ENCODE peak calls at places on chromosomes 4 and X, in four cellular contexts. Y, T, D and H are unnamed samples. For H3K4me1, the result is how much of the 10 kb centered on the place peaks cover.

GRCh38 chr4:53463340-53463739 is 85.9 kb downstream of the FIP1L1 start:
- DNase-seq in D (no peak), T (no peak), Y (no peak), H (no peak)

GRCh38 chrX:101385795-101386541 is at the start of gene BTK:
- DNase-seq in Y (no peak), T (no peak), D (no peak), H (no peak)

GRCh38 chrX:93585661-93586060 is 87.7 kb downstream of the NAP1L3 start:
- DNase-seq in Y (no peak), T (no peak), D (no peak), H (no peak)

GRCh38 chrX:109622270-109622669 is 2.7 kb downstream of the KCNE5 start:
- DNase-seq in Y (no peak), T (no peak), D (no peak), H (no peak)

GRCh38 chr4:53477666-53478065 is 100.2 kb downstream of the FIP1L1 start:
- DNase-seq in D (no peak), Y (no peak), T (no peak), H (no peak)

GRCh38 chr4:90951037-90951436 is 823.8 kb downstream of the CCSER1 start:
- DNase-seq in Y (peak), D (no peak), T (peak), H (no peak)

GRCh38 chr4:172514011-172514410 is 654.6 kb upstream of the GALNT7 start:
- DNase-seq in Y (peak), D (no peak), T (no peak), H (no peak)

GRCh38 chr4:81647388-81647787 is 175.7 kb upstream of the RASGEF1B start:
- DNase-seq in T (no peak), Y (no peak), D (no peak), H (peak)

GRCh38 chr4:41478518-41478917 is 59.4 kb upstream of the LIMCH1 start:
- DNase-seq in Y (no peak), T (no peak), D (no peak), H (no peak)
- H3K4me1 ChIP-seq in Y (under half), T (under half), D (under half), H (under half)

DNA sequence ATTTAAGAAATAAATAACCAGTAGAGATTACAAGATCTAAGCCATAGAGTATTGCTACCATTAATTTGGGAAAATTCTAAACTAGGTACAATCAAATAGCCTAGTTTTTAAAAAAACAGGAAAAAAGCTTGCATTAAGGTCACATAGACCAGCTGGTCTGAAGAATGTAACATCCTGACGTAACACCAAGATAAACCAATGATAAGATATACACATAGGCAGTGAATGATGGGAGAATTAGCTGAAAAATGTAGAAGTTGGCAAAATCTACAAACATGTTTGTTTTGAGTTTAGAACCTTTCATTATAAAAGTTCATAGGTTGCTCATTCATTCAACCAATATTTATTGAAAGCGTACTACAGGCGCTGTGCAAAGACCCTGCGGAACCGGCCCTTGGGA is 120.0 kb downstream of the SH3RF1 start:
- DNase-seq in Y (no peak), T (no peak), D (no peak), H (no peak)
- H3K4me1 ChIP-seq in Y (under half), T (under half), D (under half), H (under half)

GRCh38 chr4:2478220-2478619 is 9.3 kb downstream of the RNF4 start:
- DNase-seq in D (no peak), Y (no peak), T (no peak), H (no peak)

GRCh38 chr4:2482192-2482591 is 13.3 kb downstream of the RNF4 start:
- DNase-seq in T (no peak), Y (no peak), D (no peak), H (no peak)

GRCh38 chr4:2483237-2483636 is 14.3 kb downstream of the RNF4 start:
- DNase-seq in Y (no peak), D (no peak), T (no peak), H (no peak)

GRCh38 chr4:2482693-2483092 is 13.8 kb downstream of the RNF4 start:
- DNase-seq in Y (no peak), D (no peak), T (no peak), H (no peak)

DNA sequence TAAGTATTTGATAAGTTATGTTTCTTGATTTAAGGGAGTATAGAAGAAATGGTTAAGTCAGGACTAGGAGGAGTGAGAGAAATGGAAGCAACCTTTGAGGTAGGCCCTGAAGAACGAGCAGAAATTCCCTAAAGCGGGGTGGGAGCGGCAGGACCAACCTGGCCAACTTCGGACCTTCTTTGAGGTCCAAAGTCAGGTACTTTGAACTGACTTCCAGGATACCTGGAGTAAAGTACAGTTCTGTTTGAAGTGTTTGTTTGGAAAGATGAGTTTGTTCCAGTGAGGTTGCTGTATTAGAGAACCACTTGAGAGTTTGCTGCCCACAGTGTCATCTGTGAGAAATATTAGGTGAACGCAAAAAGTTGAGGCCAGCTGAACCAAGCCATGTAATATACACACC is 11.7 kb downstream of the RNF4 start:
- DNase-seq in T (no peak), D (no peak), Y (no peak), H (no peak)
- H3K4me1 ChIP-seq in T (under half), D (under half), Y (under half), H (under half)

DNA sequence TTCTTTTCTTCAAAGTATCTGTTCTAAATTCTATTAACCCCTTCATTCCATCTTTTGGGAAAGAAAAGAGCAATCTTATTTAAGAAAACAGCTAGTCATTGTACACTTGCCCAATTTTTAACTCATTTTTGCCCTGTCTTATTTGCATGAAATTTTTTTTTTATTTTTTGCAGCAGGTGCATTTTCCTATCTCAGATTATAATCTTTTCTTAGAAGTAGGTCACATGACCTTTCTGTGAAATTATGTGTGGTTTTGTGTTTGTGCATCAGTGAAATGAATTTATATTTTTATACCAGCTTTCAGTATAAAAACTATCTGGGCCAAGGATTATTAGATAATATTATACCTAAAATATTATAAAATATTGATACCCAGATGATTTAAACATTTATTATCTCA is 145.6 kb downstream of the INPP4B start:
- DNase-seq in Y (no peak), D (no peak), T (no peak), H (no peak)
- H3K4me1 ChIP-seq in Y (under half), D (under half), T (under half), H (under half)